ENCODE peak calls at places on chromosomes 4 and X, in ten cellular contexts. H is stimulated activated CD4-positive, alpha-beta T cell treated with anti-CD3 and anti-CD28 coated beads, TNF-alpha, amount 100 ng/mL, for 48 hours; M is NCI-H2227 treated with DMSO at 0.1 percent for 48 hours; N is COR-L47; D is occipital lobe; U is EL; Y is AG20443; K is EH; O is WTC11; G is AG08395. W is an unnamed sample.

GRCh38 chr4:7487464-7487863 is 52.7 kb upstream of the PSAPL1 start:
- DNase-seq in O (no peak), Y (no peak), G (no peak), D (no peak), U (no peak), K (no peak), M (peak), H (no peak), N (no peak), W (no peak)

GRCh38 chrX:71815906-71816156 is 52.7 kb downstream of the CXorf49B start:
- DNase-seq in N (no peak), U (no peak), M (no peak), G (no peak), D (no peak), K (no peak), H (no peak), O (no peak), Y (no peak), W (no peak)

GRCh38 chr4:180449395-180449956 is 1793.7 kb upstream of the TENM3 start:
- DNase-seq in Y (no peak), M (peak), K (no peak), O (peak), H (no peak), N (peak), U (no peak), D (no peak), G (no peak), W (no peak)

GRCh38 chr4:22091351-22091731 is 142.8 kb upstream of the KCNIP4 start:
- DNase-seq in M (no peak), Y (no peak), U (no peak), G (no peak), O (peak), D (no peak), K (no peak), H (no peak), N (no peak), W (no peak)

GRCh38 chr4:177455591-177455990 is 13.4 kb upstream of the AGA start:
- DNase-seq in N (peak), H (no peak), Y (no peak), M (peak), U (peak), K (peak), G (no peak), O (no peak), D (no peak), W (no peak)

GRCh38 chr4:102807345-102807744 is 20.0 kb downstream of the UBE2D3 start:
- DNase-seq in K (no peak), M (no peak), O (no peak), H (no peak), D (no peak), U (no peak), N (no peak), Y (no peak), G (no peak), W (no peak)

GRCh38 chr4:112327950-112328349 is 30.8 kb downstream of the ALPK1 start:
- DNase-seq in Y (peak), D (no peak), N (peak), O (no peak), K (peak), U (peak), G (peak), M (peak), H (no peak), W (no peak)

GRCh38 chrX:55007633-55008032 is 7.5 kb downstream of the APEX2 start:
- DNase-seq in M (no peak), D (no peak), N (no peak), U (peak), G (peak), K (peak), O (no peak), Y (peak), H (no peak), W (no peak)

GRCh38 chrX:14927391-14927790 is 54.2 kb downstream of the MOSPD2 start:
- DNase-seq in M (no peak), H (no peak), N (no peak), Y (peak), U (peak), G (peak), O (no peak), K (peak), D (no peak), W (no peak)

GRCh38 chr4:140609548-140610425 is 41.0 kb upstream of the UCP1 start:
- DNase-seq in N (peak), Y (peak), U (peak), M (peak), G (peak), K (peak), D (no peak), O (no peak), H (no peak), W (no peak)

GRCh38 chr4:19838858-19839257 is 412.8 kb upstream of the SLIT2 start:
- DNase-seq in D (no peak), G (no peak), O (no peak), M (no peak), K (no peak), U (no peak), Y (no peak), N (no peak), H (no peak), W (no peak)

GRCh38 chr4:176921256-176921655 is 128.5 kb upstream of the VEGFC start:
- DNase-seq in G (no peak), H (no peak), O (no peak), N (no peak), M (no peak), U (peak), D (no peak), K (no peak), Y (no peak), W (no peak)

GRCh38 chr4:528835-529234 is 29.8 kb downstream of the PIGG start:
- DNase-seq in H (no peak), N (no peak), K (no peak), O (no peak), U (no peak), Y (no peak), G (no peak), M (no peak), D (no peak), W (no peak)

GRCh38 chr4:140092094-140092820 is 61.7 kb downstream of the MAML3 start:
- DNase-seq in K (no peak), N (peak), U (peak), M (peak), G (no peak), O (peak), D (no peak), Y (peak), H (no peak), W (no peak)

GRCh38 chrX:130575831-130576404 is 174.1 kb downstream of the RBMX2 start:
- DNase-seq in M (peak), O (peak), D (no peak), N (peak), H (peak), G (peak), Y (peak), K (peak), U (peak), W (no peak)

GRCh38 chr4:102761478-102761790 is 666 bp upstream of the MANBA start:
- DNase-seq in K (peak), U (no peak), D (no peak), O (no peak), G (peak), Y (peak), N (no peak), M (peak), H (no peak), W (no peak)

GRCh38 chrX:10239611-10240064 is 82.9 kb downstream of the CLCN4 start:
- DNase-seq in N (no peak), O (no peak), H (no peak), K (peak), Y (peak), D (no peak), M (no peak), G (peak), U (peak), W (no peak)

GRCh38 chrX:68746988-68747387 is 81.8 kb upstream of the EFNB1 start:
- DNase-seq in O (no peak), G (no peak), K (no peak), D (no peak), N (no peak), M (no peak), Y (no peak), H (no peak), U (no peak), W (no peak)

GRCh38 chr4:107666134-107666533 is 53.9 kb downstream of the PAPSS1 start:
- DNase-seq in U (peak), H (no peak), N (no peak), K (peak), D (no peak), Y (peak), O (no peak), G (peak), M (no peak), W (no peak)

GRCh38 chrX:46574337-46574940 is 874 bp downstream of the CHST7 start:
- DNase-seq in M (no peak), O (peak), D (no peak), Y (no peak), G (no peak), K (peak), H (no peak), N (peak), U (peak), W (no peak)

GRCh38 chr4:186002853-186003252 is 66.1 kb upstream of the TLR3 start:
- DNase-seq in H (no peak), Y (no peak), K (no peak), G (no peak), O (no peak), M (no peak), U (no peak), N (no peak), D (no peak), W (no peak)

GRCh38 chr4:13984996-13985780 is 357.7 kb upstream of the BOD1L1 start:
- DNase-seq in D (no peak), U (peak), H (no peak), G (no peak), M (no peak), K (peak), O (no peak), Y (no peak), N (no peak), W (no peak)

GRCh38 chr4:95124906-95125504 is 367.2 kb downstream of the BMPR1B start:
- DNase-seq in O (peak), D (peak), U (peak), N (peak), G (peak), M (peak), H (no peak), K (peak), Y (peak), W (no peak)

GRCh38 chr4:153577053-153577452 is 107.0 kb upstream of the TLR2 start:
- DNase-seq in O (no peak), N (peak), H (no peak), U (no peak), G (no peak), D (no peak), Y (no peak), M (no peak), K (no peak), W (no peak)

GRCh38 chr4:88018471-88018870 is 11.0 kb downstream of the PKD2 start:
- DNase-seq in D (peak), O (no peak), N (no peak), U (peak), H (no peak), K (peak), Y (peak), M (no peak), G (peak), W (no peak)

GRCh38 chrX:103531002-103531401 is 11.7 kb upstream of the RAB40A start:
- DNase-seq in H (no peak), D (no peak), Y (peak), K (peak), M (no peak), U (peak), O (no peak), G (peak), N (no peak), W (no peak)

GRCh38 chrX:9626379-9626778 is 139.3 kb downstream of the GPR143 start:
- DNase-seq in H (no peak), K (peak), N (no peak), M (no peak), D (no peak), Y (no peak), G (no peak), O (no peak), U (no peak), W (no peak)

GRCh38 chr4:108900018-108900417 is 137.2 kb upstream of the ETNPPL start:
- DNase-seq in O (no peak), H (no peak), G (no peak), D (no peak), M (no peak), U (no peak), N (no peak), K (no peak), Y (no peak), W (no peak)

GRCh38 chr4:164621886-164622521 is 131.9 kb upstream of the SMIM31 start:
- DNase-seq in M (no peak), O (no peak), U (no peak), D (no peak), G (no peak), H (no peak), K (no peak), N (no peak), Y (no peak), W (no peak)

GRCh38 chr4:171162478-171162877 is 650.7 kb upstream of the GALNTL6 start:
- DNase-seq in U (no peak), H (no peak), K (no peak), M (no peak), Y (no peak), N (no peak), O (no peak), G (no peak), D (no peak), W (no peak)

GRCh38 chrX:94758130-94758529 is 1084.1 kb downstream of the FAM133A start:
- DNase-seq in K (no peak), H (no peak), M (no peak), G (no peak), O (no peak), U (no peak), N (no peak), D (no peak), Y (no peak), W (no peak)

GRCh38 chr4:52358855-52359254 is 300.2 kb downstream of the USP46 start:
- DNase-seq in D (no peak), Y (no peak), M (no peak), K (no peak), O (no peak), G (no peak), N (no peak), U (no peak), H (no peak), W (no peak)

GRCh38 chr4:169899295-169899694 is 126.9 kb downstream of the MFAP3L start:
- DNase-seq in U (peak), Y (no peak), D (no peak), G (no peak), O (no peak), K (peak), N (no peak), H (no peak), M (no peak), W (no peak)

GRCh38 chr4:57187241-57187640 is 77.1 kb upstream of the IGFBP7 start:
- DNase-seq in K (peak), D (no peak), H (no peak), U (peak), Y (peak), G (no peak), O (no peak), M (no peak), N (no peak), W (no peak)

GRCh38 chrX:116384406-116384805 is 52.0 kb upstream of the SLC6A14 start:
- DNase-seq in D (no peak), K (no peak), N (no peak), H (no peak), O (no peak), U (no peak), Y (peak), G (no peak), M (no peak), W (no peak)